ENCODE peak calls at places on chromosome 21, in five cellular contexts. R, T, U, L and K are unnamed samples. For H3K79me2, the result is how much of the 10 kb centered on the place peaks cover.

GRCh38 chr21:14527690-14528652 is 18.1 kb downstream of the SAMSN1 start:
- DNase-seq in R (no peak), U (no peak), T (no peak), L (no peak), K (no peak)

GRCh38 chr21:17848228-17848627 is 29.1 kb upstream of the C21orf91 start:
- DNase-seq in T (peak), L (no peak), R (peak), U (no peak), K (no peak)

GRCh38 chr21:32298148-32298559 is 501 bp upstream of the MRAP start:
- DNase-seq in U (no peak), R (no peak), L (no peak), T (no peak), K (no peak)

GRCh38 chr21:9780441-9780937 is 740.9 kb upstream of the TPTE start:
- DNase-seq in T (no peak), R (no peak), L (no peak), U (no peak), K (no peak)

GRCh38 chr21:29208666-29209059 is 78.2 kb downstream of the MAP3K7CL start:
- DNase-seq in U (no peak), T (no peak), L (no peak), R (peak), K (peak)

GRCh38 chr21:30104246-30104645 is 62.4 kb downstream of the CLDN17 start:
- DNase-seq in L (no peak), U (no peak), R (peak), T (no peak), K (no peak)

GRCh38 chr21:38699048-38699447 is 106.7 kb upstream of the ETS2 start:
- DNase-seq in L (peak), R (no peak), T (no peak), U (no peak), K (peak)

GRCh38 chr21:38333290-38334272 is 76.8 kb downstream of the KCNJ15 start:
- DNase-seq in U (no peak), T (no peak), R (no peak), L (peak), K (no peak)

GRCh38 chr21:29671728-29672127 is 268.1 kb downstream of the GRIK1 start:
- DNase-seq in T (no peak), U (no peak), L (peak), R (no peak), K (peak)

GRCh38 chr21:36183144-36183795 is 26.6 kb downstream of the DOP1B start:
- DNase-seq in R (no peak), U (no peak), L (no peak), T (no peak), K (no peak)

GRCh38 chr21:33061233-33061632 is 8.7 kb upstream of the OLIG1 start:
- DNase-seq in T (no peak), R (no peak), U (no peak), L (no peak), K (no peak)

GRCh38 chr21:31162827-31163226 is 124.6 kb upstream of the KRTAP19-8 start:
- DNase-seq in T (no peak), L (no peak), U (peak), R (peak), K (no peak)

GRCh38 chr21:38952890-38953289 is 147.2 kb downstream of the ETS2 start:
- DNase-seq in L (no peak), R (no peak), T (no peak), U (no peak), K (no peak)

GRCh38 chr21:36859744-36860501 is 106.5 kb downstream of the HLCS start:
- DNase-seq in U (peak), R (peak), T (peak), L (peak), K (peak)

GRCh38 chr21:29164330-29164942 is 34.0 kb downstream of the MAP3K7CL start:
- DNase-seq in T (peak), R (peak), L (peak), U (peak), K (peak)

GRCh38 chr21:29145354-29145782 is 14.9 kb downstream of the MAP3K7CL start:
- DNase-seq in L (no peak), T (peak), U (no peak), R (peak), K (no peak)

GRCh38 chr21:38027901-38028300 is 111.6 kb upstream of the KCNJ6 start:
- DNase-seq in T (no peak), L (no peak), U (no peak), R (peak), K (peak)

GRCh38 chr21:35921471-35921870 is 138.9 kb downstream of the SETD4 start:
- DNase-seq in L (no peak), T (no peak), R (no peak), U (no peak), K (no peak)

GRCh38 chr21:35825370-35825769 is 235.0 kb downstream of the SETD4 start:
- DNase-seq in U (no peak), T (no peak), R (no peak), L (no peak), K (no peak)

GRCh38 chr21:36929622-36930021 is 36.8 kb downstream of the HLCS start:
- DNase-seq in U (no peak), L (peak), R (peak), T (no peak), K (no peak)

GRCh38 chr21:37220433-37220980 is 46.6 kb downstream of the VPS26C start:
- DNase-seq in R (no peak), L (peak), U (peak), T (no peak), K (no peak)

GRCh38 chr21:45494135-45494850 is 47.9 kb downstream of the SLC19A1 start:
- DNase-seq in U (no peak), R (no peak), T (no peak), L (no peak), K (peak)
- H3K79me2 ChIP-seq in U (under half), R (under half), T (under half), L (under half), K (under half)

GRCh38 chr21:15870819-15871218 is 141.0 kb downstream of the USP25 start:
- DNase-seq in R (no peak), U (no peak), L (no peak), T (no peak), K (no peak)
- H3K4me2 ChIP-seq in R (no peak), U (no peak), L (no peak), T (no peak), K (no peak)

GRCh38 chr21:41196990-41197389 is 29.0 kb downstream of the BACE2 start:
- DNase-seq in T (no peak), U (no peak), R (peak), L (no peak), K (no peak)
- H3K79me2 ChIP-seq in T (under half), U (under half), R (under half), L (under half), K (under half)

GRCh38 chr21:45096216-45096615 is 21.8 kb downstream of the ADARB1 start:
- DNase-seq in L (peak), R (no peak), U (peak), T (no peak), K (no peak)

GRCh38 chr21:45095505-45095904 is 21.1 kb downstream of the ADARB1 start:
- DNase-seq in U (no peak), R (no peak), T (no peak), L (no peak), K (no peak)

GRCh38 chr21:45091540-45092322 is 17.4 kb downstream of the ADARB1 start:
- DNase-seq in L (no peak), U (peak), R (no peak), T (no peak), K (no peak)

GRCh38 chr21:45093064-45093532 is 18.7 kb downstream of the ADARB1 start:
- DNase-seq in L (no peak), R (no peak), U (no peak), T (no peak), K (no peak)

DNA sequence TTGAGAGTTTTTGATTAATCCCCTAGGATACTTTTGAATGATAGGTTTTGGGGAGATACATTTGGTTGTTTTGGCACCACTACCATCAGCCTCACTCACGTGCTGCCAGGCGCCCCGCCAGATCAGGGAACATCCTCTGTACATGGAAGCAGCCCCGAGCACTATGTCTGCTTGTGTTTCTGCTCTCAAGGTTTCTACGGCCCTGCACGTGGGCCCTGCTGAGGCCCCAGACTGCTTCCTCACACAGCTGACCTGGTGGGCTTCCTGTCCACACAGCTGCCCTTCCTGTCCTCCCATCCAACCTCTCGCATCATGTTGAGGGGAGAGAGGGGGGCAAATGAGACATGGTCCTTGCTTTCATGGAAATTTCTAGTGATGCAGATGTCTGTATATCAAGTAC is 20.0 kb downstream of the ADARB1 start:
- DNase-seq in L (no peak), T (no peak), U (peak), R (no peak), K (no peak)
- H3K4me2 ChIP-seq in L (no peak), T (no peak), U (no peak), R (no peak), K (no peak)

GRCh38 chr21:44052830-44053226 is 40.7 kb downstream of the TRAPPC10 start:
- DNase-seq in U (no peak), T (no peak), L (no peak), R (no peak), K (no peak)

GRCh38 chr21:44051462-44051941 is 39.4 kb downstream of the TRAPPC10 start:
- DNase-seq in T (no peak), R (no peak), L (no peak), U (no peak), K (no peak)

GRCh38 chr21:44052071-44052829 is 40.1 kb downstream of the TRAPPC10 start:
- DNase-seq in U (no peak), T (no peak), L (no peak), R (no peak), K (no peak)

GRCh38 chr21:44054710-44055109 is 42.6 kb downstream of the TRAPPC10 start:
- DNase-seq in T (peak), L (peak), U (no peak), R (no peak), K (no peak)

DNA sequence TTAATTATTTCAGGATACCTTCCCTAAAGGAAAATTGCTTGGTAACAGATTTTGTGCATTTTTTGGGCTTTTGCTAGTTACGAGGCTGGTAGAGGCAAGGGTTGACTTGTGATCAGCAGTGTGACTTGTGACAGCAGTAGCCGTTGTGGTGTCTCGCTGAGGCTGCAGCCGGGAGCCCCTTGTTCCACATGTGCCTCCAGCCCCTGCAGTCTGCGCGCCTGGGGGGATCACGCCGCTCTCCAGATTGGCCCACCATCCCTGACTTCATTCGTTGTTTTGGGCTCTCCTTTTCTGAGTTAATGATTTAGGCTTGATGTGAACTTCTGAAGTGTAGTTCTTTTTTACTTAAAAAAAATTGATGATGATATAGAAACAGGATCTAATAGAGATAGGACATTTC is 41.5 kb downstream of the TRAPPC10 start:
- DNase-seq in T (no peak), L (no peak), R (no peak), U (no peak), K (no peak)
- H3K79me2 ChIP-seq in T (under half), L (under half), R (under half), U (half or more), K (half or more)

GRCh38 chr21:43290529-43291346 is 121.9 kb downstream of the CRYAA start:
- DNase-seq in U (no peak), R (no peak), T (no peak), L (no peak), K (peak)

GRCh38 chr21:43291347-43291950 is 122.6 kb downstream of the CRYAA start:
- DNase-seq in T (no peak), R (no peak), L (no peak), U (no peak), K (no peak)

GRCh38 chr21:43292866-43293142 is 124.0 kb downstream of the CRYAA start:
- DNase-seq in U (no peak), R (no peak), T (no peak), L (no peak), K (no peak)

GRCh38 chr21:43294194-43294902 is 125.5 kb downstream of the CRYAA start:
- DNase-seq in T (no peak), U (no peak), R (no peak), L (no peak), K (peak)

DNA sequence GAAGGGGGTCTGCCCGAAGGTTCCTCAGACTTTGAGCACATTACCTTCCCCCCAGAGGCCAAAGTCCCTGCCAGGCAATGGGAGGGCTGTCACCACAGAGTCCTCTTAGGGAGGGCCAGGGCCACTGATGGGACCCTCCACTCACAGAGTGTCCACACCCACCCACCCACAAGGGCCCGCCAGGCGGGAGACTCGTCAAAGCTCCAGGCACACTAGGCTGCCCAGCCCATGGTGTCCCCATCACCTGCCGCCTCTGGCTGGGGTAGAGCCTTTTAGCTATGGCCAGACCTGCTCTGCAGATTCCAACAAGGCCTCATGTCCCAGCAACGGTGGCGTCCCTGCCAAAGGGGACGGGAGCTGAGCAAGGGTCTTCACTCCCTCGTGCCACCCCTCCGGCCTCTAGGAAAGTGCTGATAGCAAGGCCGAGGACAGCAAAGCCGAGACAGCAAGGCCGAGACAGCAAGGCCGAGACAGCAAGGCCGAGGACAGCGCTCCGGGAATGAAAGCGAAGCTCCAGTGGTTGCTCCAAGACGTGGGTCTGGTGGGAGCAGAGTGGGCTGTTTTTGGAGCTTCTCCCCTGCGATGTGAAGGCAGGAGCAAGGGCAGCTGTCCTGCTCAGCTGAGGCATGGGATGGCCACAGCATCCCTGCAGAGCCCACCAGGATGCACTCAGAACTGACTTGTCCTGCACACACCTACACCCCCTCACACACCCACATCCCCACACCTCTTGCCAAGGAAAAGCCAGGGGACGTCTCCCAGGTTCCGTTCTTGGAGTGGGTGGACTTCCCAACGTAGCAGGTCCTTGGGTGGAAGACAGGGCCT is 123.4 kb downstream of the CRYAA start:
- DNase-seq in U (no peak), R (no peak), L (no peak), T (no peak), K (no peak)
- H3K4me2 ChIP-seq in U (no peak), R (no peak), L (no peak), T (no peak), K (no peak)

DNA sequence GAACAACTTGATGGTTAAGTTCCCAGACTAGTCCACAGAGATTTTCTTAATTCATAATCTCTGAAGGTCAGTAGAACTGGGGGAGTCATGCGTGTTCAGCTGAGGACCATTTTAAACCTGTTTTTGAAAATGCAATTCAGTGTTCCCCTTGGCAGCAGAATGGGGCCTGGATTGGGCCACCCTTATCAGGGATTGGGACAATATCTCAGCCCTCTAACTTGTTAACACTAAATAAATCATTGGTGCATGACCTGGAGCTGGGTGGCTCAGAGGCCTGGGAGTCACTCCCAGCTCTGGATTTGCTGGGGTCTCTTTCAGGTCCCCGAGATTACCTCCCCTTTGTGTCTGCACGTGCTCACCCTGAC is 55.3 kb downstream of the MRPS6 start:
- DNase-seq in U (no peak), R (no peak), L (no peak), T (no peak), K (no peak)
- H3K79me2 ChIP-seq in U (half or more), R (half or more), L (under half), T (half or more), K (half or more)

DNA sequence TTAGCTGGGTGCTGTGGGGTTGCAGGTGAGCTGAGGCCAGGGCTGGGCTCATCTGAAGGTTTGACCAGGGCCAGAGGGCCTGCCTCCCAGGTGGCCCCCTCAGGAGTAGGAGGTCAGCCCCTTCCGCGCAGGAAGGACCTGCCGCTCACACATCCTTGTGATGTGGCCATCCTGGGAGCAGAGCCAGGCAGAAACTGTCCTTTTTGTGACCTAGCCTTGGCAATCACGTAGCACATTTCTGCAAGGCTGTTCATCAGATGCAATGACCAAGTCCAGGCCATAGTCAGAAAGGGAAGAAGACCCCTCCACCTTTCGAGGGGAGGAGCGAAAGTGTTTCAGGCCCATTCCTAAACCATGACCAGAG is 55.5 kb upstream of the TRAPPC10 start:
- DNase-seq in U (no peak), L (no peak), R (no peak), T (no peak), K (no peak)
- H3K4me2 ChIP-seq in U (peak), L (no peak), R (no peak), T (no peak), K (no peak)

DNA sequence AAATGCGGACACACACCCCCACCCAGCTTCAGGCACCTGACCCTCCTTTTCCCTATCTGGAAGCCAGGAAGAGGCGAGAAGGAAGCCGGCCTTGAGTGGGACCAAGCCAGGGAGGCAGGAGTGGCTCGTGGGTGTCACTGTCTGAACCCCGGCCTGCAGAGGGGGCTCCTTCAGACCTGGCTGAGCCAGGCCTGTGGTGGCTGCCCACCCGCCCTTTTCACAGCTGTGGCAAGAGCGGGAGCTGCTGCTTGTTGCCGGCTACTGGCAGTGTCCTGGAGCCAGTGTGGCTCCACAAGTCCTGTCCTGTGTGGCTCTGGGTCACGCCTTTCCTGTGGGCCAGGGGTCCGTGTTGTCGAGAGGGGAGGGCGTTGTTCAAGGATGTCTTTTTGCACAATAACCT is 1.2 kb downstream of the PFKL start:
- DNase-seq in L (no peak), U (no peak), R (no peak), T (no peak), K (no peak)
- H3K79me2 ChIP-seq in L (under half), U (half or more), R (half or more), T (under half), K (half or more)

GRCh38 chr21:25385912-25386474 is 221.3 kb downstream of the MRPL39 start:
- DNase-seq in R (peak), T (peak), U (peak), L (peak), K (peak)
- H3K4me2 ChIP-seq in R (peak), T (no peak), U (no peak), L (no peak), K (no peak)